ENCODE peak calls at places on chromosomes 2 and 18, in six cellular contexts. D is iris pigment epithelial cell; X is activated CD4-positive, alpha-beta T cell treated with anti-CD3 and anti-CD28 coated beads, Interleukin-2, amount 50 U/mL, for 48 hours; G is Right ventricle myocardium superior; O is Kasumi-1; U is NCI-H510A treated with DMSO at 0.1 percent for 48 hours. W is an unnamed sample.

GRCh38 chr2:181474227-181474626 is 17.0 kb downstream of the ITGA4 start:
- DNase-seq in D (peak; percentile 49), X (no peak), O (no peak), G (no peak), U (no peak), W (no peak)

GRCh38 chr18:12307871-12308385 is at the start of gene TUBB6:
- DNase-seq in U (peak; percentile 21), X (peak; percentile 49), D (peak; percentile 86), O (peak; percentile 81), G (peak; percentile 86), W (no peak)

GRCh38 chr2:84839851-84840250 is 41.0 kb downstream of the TRABD2A start:
- DNase-seq in D (no peak), U (no peak), O (no peak), X (no peak), G (no peak), W (no peak)

GRCh38 chr2:21256006-21256405 is 132.2 kb downstream of the TDRD15 start:
- DNase-seq in G (no peak), D (peak; percentile 3), X (no peak), U (peak; percentile 37), O (peak; percentile 49), W (no peak)

GRCh38 chr2:233862261-233862768 is 5.9 kb downstream of the MSL3B start:
- DNase-seq in U (no peak), G (no peak), X (no peak), D (no peak), O (no peak), W (no peak)

GRCh38 chr2:215379948-215380347 is 55.9 kb downstream of the FN1 start:
- DNase-seq in G (no peak), D (no peak), U (no peak), O (no peak), X (no peak), W (no peak)

GRCh38 chr2:25177369-25177641 is 8.9 kb upstream of the POMC start:
- DNase-seq in G (no peak), U (no peak), O (no peak), X (no peak), D (no peak), W (no peak)

GRCh38 chr2:12686708-12687107 is 30.0 kb upstream of the TRIB2 start:
- DNase-seq in G (no peak), X (no peak), U (no peak), O (no peak), D (no peak), W (no peak)

GRCh38 chr2:222751821-222752719 is 80.6 kb downstream of the MOGAT1 start:
- DNase-seq in G (no peak), D (peak; percentile 33), O (no peak), X (no peak), U (peak; percentile 20), W (no peak)

GRCh38 chr2:215535125-215535668 is 99.3 kb upstream of the FN1 start:
- DNase-seq in O (no peak), G (no peak), X (no peak), U (no peak), D (peak; percentile 66), W (no peak)

GRCh38 chr18:21703241-21703820 is 1.2 kb downstream of the ABHD3 start:
- DNase-seq in O (peak; percentile 39), U (peak; percentile 26), G (no peak), X (peak; percentile 29), D (no peak), W (peak; percentile 25)

GRCh38 chr2:211144078-211144477 is 587.7 kb downstream of the CPS1 start:
- DNase-seq in D (peak; percentile 87), U (no peak), X (no peak), O (no peak), G (no peak), W (no peak)

GRCh38 chr2:151730242-151730975 is 3.9 kb downstream of the NEB start:
- DNase-seq in X (no peak), O (no peak), U (no peak), D (peak; percentile 18), G (no peak), W (no peak)

GRCh38 chr2:233912799-233913423 is 4.3 kb upstream of the TRPM8 start:
- DNase-seq in D (peak; percentile 42), X (peak; percentile 15), O (peak; percentile 28), U (no peak), G (no peak), W (no peak)

GRCh38 chr2:196252408-196253114 is 81.2 kb upstream of the STK17B start:
- DNase-seq in D (peak; percentile 65), U (no peak), O (no peak), G (no peak), X (no peak), W (no peak)

GRCh38 chr18:58247363-58247834 is 203.4 kb downstream of the NEDD4L start:
- DNase-seq in X (no peak), G (no peak), U (no peak), D (no peak), O (no peak), W (no peak)

GRCh38 chr2:136117391-136117841 is 533 bp downstream of the CXCR4 start:
- DNase-seq in O (peak; percentile 74), X (peak; percentile 57), U (peak; percentile 32), G (peak; percentile 71), D (peak; percentile 52), W (peak; percentile 41)

GRCh38 chr2:240519396-240520142 is 38.2 kb downstream of the ANKMY1 start:
- DNase-seq in O (no peak), G (no peak), U (no peak), D (peak; percentile 65), X (no peak), W (no peak)

GRCh38 chr18:49788327-49788908 is 24.9 kb downstream of the ACAA2 start:
- DNase-seq in O (no peak), U (no peak), X (no peak), D (peak; percentile 63), G (no peak), W (no peak)

GRCh38 chr2:38666578-38666926 is 638 bp downstream of the GALM start:
- DNase-seq in X (no peak), U (no peak), G (no peak), D (peak; percentile 24), O (no peak), W (peak; percentile 27)

GRCh38 chr2:67462741-67463496 is 65.8 kb downstream of the ETAA1 start:
- DNase-seq in G (no peak), X (no peak), O (no peak), D (no peak), U (no peak), W (no peak)

GRCh38 chr18:3448845-3449701 is 899 bp upstream of the TGIF1 start:
- DNase-seq in O (peak; percentile 91), U (peak; percentile 73), X (peak; percentile 76), G (peak; percentile 91), D (peak; percentile 93), W (peak; percentile 93)

GRCh38 chr18:48294894-48295585 is 114.1 kb downstream of the ZBTB7C start:
- DNase-seq in D (no peak), X (no peak), O (no peak), U (no peak), G (no peak), W (no peak)

GRCh38 chr18:72637319-72638113 is 93.4 kb upstream of the CBLN2 start:
- DNase-seq in X (no peak), O (no peak), D (no peak), G (no peak), U (no peak), W (no peak)

GRCh38 chr2:216195565-216195978 is 86.4 kb downstream of the XRCC5 start:
- DNase-seq in X (peak; percentile 21), G (no peak), O (no peak), D (peak; percentile 94), U (no peak), W (no peak)

GRCh38 chr18:67618061-67618460 is 101.5 kb upstream of the DSEL start:
- DNase-seq in O (no peak), G (no peak), D (no peak), X (no peak), U (no peak), W (no peak)

GRCh38 chr18:5196253-5197031 is 615 bp downstream of the AKAIN1 start:
- DNase-seq in G (peak; percentile 34), O (no peak), X (no peak), D (no peak), U (peak; percentile 65), W (peak; percentile 3)

GRCh38 chr2:237791977-237792727 is 6.4 kb upstream of the RBM44 start:
- DNase-seq in X (no peak), D (peak; percentile 26), G (no peak), O (no peak), U (no peak), W (no peak)

GRCh38 chr2:40049782-40050181 is 270.7 kb upstream of the THUMPD2 start:
- DNase-seq in G (no peak), X (no peak), U (no peak), D (no peak), O (no peak), W (no peak)

GRCh38 chr2:238560234-238560633 is 133.5 kb downstream of the ASB1 start:
- DNase-seq in X (no peak), O (no peak), D (no peak), G (no peak), U (no peak), W (no peak)

GRCh38 chr18:41864216-41864615 is 90.8 kb upstream of the PIK3C3 start:
- DNase-seq in X (no peak), U (no peak), O (no peak), G (no peak), D (no peak), W (no peak)

GRCh38 chr2:122748552-122749011 is 993.1 kb downstream of the TSN start:
- DNase-seq in X (no peak), D (peak; percentile 76), O (no peak), G (no peak), U (no peak), W (no peak)

GRCh38 chr2:128628996-128629395 is 310.3 kb upstream of the HS6ST1 start:
- DNase-seq in D (no peak), X (no peak), U (no peak), G (no peak), O (no peak), W (no peak)

GRCh38 chr18:31371970-31372369 is 4.6 kb upstream of the DSG4 start:
- DNase-seq in U (no peak), O (no peak), X (no peak), D (no peak), G (no peak), W (no peak)

GRCh38 chr2:96913117-96913397 is 43.2 kb upstream of the SEMA4C start:
- DNase-seq in G (no peak), U (no peak), O (peak; percentile 24), D (no peak), X (no peak), W (no peak)

GRCh38 chr2:207746131-207746530 is 23.6 kb downstream of the FZD5 start:
- DNase-seq in O (peak; percentile 51), G (peak; percentile 56), X (peak; percentile 37), D (peak; percentile 77), U (peak; percentile 76), W (peak; percentile 15)

GRCh38 chr2:31197166-31197565 is 20.1 kb downstream of the CAPN14 start:
- DNase-seq in G (no peak), D (no peak), X (no peak), O (no peak), U (no peak), W (no peak)

GRCh38 chr2:9150568-9150900 is 56.1 kb upstream of the ASAP2 start:
- DNase-seq in D (no peak), X (no peak), G (no peak), O (no peak), U (no peak), W (no peak)

GRCh38 chr2:38474058-38474457 is 97.0 kb upstream of the ATL2 start:
- DNase-seq in O (no peak), X (peak; percentile 14), U (no peak), D (peak; percentile 20), G (no peak), W (no peak)

GRCh38 chr18:8471373-8471772 is 137.9 kb upstream of the RAB12 start:
- DNase-seq in D (no peak), G (no peak), X (no peak), U (no peak), O (no peak), W (no peak)

W was measured in naive thymus-derived CD8-positive, alpha-beta T cell.